ENCODE peak calls at places on chromosome 16, in ten cellular contexts. K is endothelial cell, G is NCI-H1436, U is lung microvascular endothelial cell, R is MV-4-11, O is GDM1, W is skeletal muscle cell, F is COR-L47, E is fibroblast of mammary gland, N is NCI-H1417. T is an unnamed sample.

GRCh38 chr16:278863-279366 is 1.5 kb upstream of the ARHGDIG start:
- DNase-seq in K (no peak), G (peak; percentile 65), U (peak; percentile 44), R (peak; percentile 34), O (peak; percentile 47), W (no peak), F (peak; percentile 35), E (peak; percentile 22), N (peak; percentile 37), T (no peak)

GRCh38 chr16:58481931-58482330 is 18.0 kb upstream of the NDRG4 start:
- DNase-seq in K (no peak), G (no peak), U (no peak), R (no peak), O (no peak), W (no peak), F (no peak), E (no peak), N (no peak), T (no peak)

GRCh38 chr16:57815987-57816745 is 13.9 kb upstream of the KIFC3 start:
- DNase-seq in K (no peak), G (no peak), U (no peak), R (peak; percentile 82), O (peak; percentile 51), W (peak; percentile 81), F (peak; percentile 62), E (peak; percentile 91), N (peak; percentile 42), T (no peak)

GRCh38 chr16:52489894-52490293 is 57.0 kb downstream of the TOX3 start:
- DNase-seq in K (no peak), G (no peak), U (no peak), R (no peak), O (no peak), W (no peak), F (no peak), E (no peak), N (no peak), T (no peak)

GRCh38 chr16:73321942-73322341 is 274.0 kb upstream of the ZFHX3 start:
- DNase-seq in K (no peak), G (no peak), U (no peak), R (no peak), O (no peak), W (no peak), F (no peak), E (no peak), N (no peak), T (no peak)

GRCh38 chr16:177981-178676 is 1.6 kb downstream of the HBA1 start:
- DNase-seq in K (no peak), G (no peak), U (no peak), R (no peak), O (no peak), W (no peak), F (no peak), E (no peak), N (no peak), T (no peak)

GRCh38 chr16:15055141-15056053 is 477 bp downstream of the NTAN1 start:
- DNase-seq in K (no peak), G (no peak), U (peak; percentile 66), R (peak; percentile 18), O (no peak), W (no peak), F (peak; percentile 58), E (peak; percentile 30), N (no peak), T (no peak)

GRCh38 chr16:30659507-30660423 is 1.5 kb downstream of the FBRS start:
- DNase-seq in K (no peak), G (no peak), U (no peak), R (no peak), O (no peak), W (no peak), F (no peak), E (no peak), N (no peak), T (peak; percentile 74)

GRCh38 chr16:685967-686366 is 1.8 kb upstream of the JMJD8 start:
- DNase-seq in K (peak; percentile 62), G (no peak), U (peak; percentile 70), R (peak; percentile 18), O (no peak), W (no peak), F (peak; percentile 72), E (peak; percentile 54), N (peak; percentile 54), T (peak; percentile 65)

GRCh38 chr16:72400257-72401078 is 228.5 kb upstream of the PMFBP1 start:
- DNase-seq in K (peak; percentile 59), G (peak; percentile 16), U (peak; percentile 68), R (peak; percentile 63), O (peak; percentile 9), W (peak; percentile 20), F (peak; percentile 22), E (peak; percentile 73), N (peak; percentile 9), T (peak; percentile 57)

GRCh38 chr16:19691161-19691850 is 26.7 kb downstream of the KNOP1 start:
- DNase-seq in K (no peak), G (no peak), U (peak; percentile 88), R (peak; percentile 51), O (no peak), W (no peak), F (no peak), E (no peak), N (no peak), T (no peak)

GRCh38 chr16:13376174-13376573 is 474.8 kb downstream of the SHISA9 start:
- DNase-seq in K (no peak), G (no peak), U (no peak), R (no peak), O (no peak), W (no peak), F (no peak), E (no peak), N (no peak), T (no peak)

GRCh38 chr16:22003195-22003594 is 2.3 kb upstream of the PDZD9 start:
- DNase-seq in K (no peak), G (no peak), U (no peak), R (no peak), O (no peak), W (no peak), F (no peak), E (no peak), N (no peak), T (no peak)